ENCODE peak calls at places on chromosomes 13 and 19, in seven cellular contexts. V, T, W, Q, Z, D and E are unnamed samples.

GRCh38 chr19:13262450-13262849 is 112.2 kb downstream of the IER2 start:
- DNase-seq in T (peak; percentile 40), W (no peak), Q (peak; percentile 17), D (no peak), V (no peak), Z (peak; percentile 39), E (no peak)

GRCh38 chr13:40402931-40403412 is 263.5 kb downstream of the FOXO1 start:
- DNase-seq in Q (no peak), Z (no peak), D (no peak), T (no peak), V (no peak), W (no peak), E (peak; percentile 25)

GRCh38 chr19:51735759-51736449 is 12.1 kb upstream of the HAS1 start:
- DNase-seq in D (no peak), T (no peak), Z (no peak), Q (no peak), V (peak; percentile 31), W (no peak), E (peak; percentile 57)

GRCh38 chr13:97125810-97126738 is 96.1 kb upstream of the MBNL2 start:
- DNase-seq in V (peak; percentile 23), Z (no peak), W (peak; percentile 20), D (peak; percentile 48), T (no peak), Q (no peak), E (no peak)

GRCh38 chr19:964761-965694 is 19.1 kb upstream of the WDR18 start:
- DNase-seq in D (no peak), V (no peak), W (no peak), Z (no peak), T (no peak), Q (no peak), E (no peak)

GRCh38 chr19:34317311-34317927 is 47.6 kb upstream of the GPI start:
- DNase-seq in D (no peak), Q (no peak), V (no peak), W (no peak), Z (no peak), T (peak; percentile 49), E (peak; percentile 60)

GRCh38 chr13:73230714-73231113 is 171.9 kb downstream of the KLF5 start:
- DNase-seq in D (no peak), V (no peak), T (peak; percentile 39), W (no peak), Q (no peak), Z (no peak), E (no peak)

GRCh38 chr19:54190503-54190941 is 586 bp upstream of the TSEN34 start:
- DNase-seq in T (peak; percentile 100), W (peak; percentile 98), Q (peak; percentile 100), D (peak; percentile 98), Z (peak; percentile 100), V (peak; percentile 99), E (peak; percentile 100)

GRCh38 chr13:75173457-75174356 is 308.3 kb downstream of the TBC1D4 start:
- DNase-seq in T (no peak), D (no peak), W (no peak), Z (no peak), Q (no peak), V (no peak), E (no peak)

GRCh38 chr19:17654993-17655392 is 33.2 kb downstream of the UNC13A start:
- DNase-seq in Q (no peak), D (no peak), W (no peak), T (no peak), V (no peak), Z (no peak), E (no peak)

GRCh38 chr19:49390131-49390977 is 2.3 kb downstream of the KASH5 start:
- DNase-seq in Q (peak; percentile 89), D (no peak), V (no peak), T (no peak), W (no peak), Z (no peak), E (no peak)

GRCh38 chr19:54041969-54042606 is 21.6 kb downstream of the VSTM1 start:
- DNase-seq in Z (no peak), Q (no peak), T (no peak), D (no peak), V (no peak), W (no peak), E (no peak)

GRCh38 chr13:34308725-34309124 is 490.8 kb downstream of the RFC3 start:
- DNase-seq in V (no peak), Q (no peak), Z (no peak), W (no peak), T (no peak), D (no peak), E (no peak)

GRCh38 chr13:104485571-104485970 is 1419.4 kb upstream of the SLC10A2 start:
- DNase-seq in D (no peak), Q (no peak), W (no peak), T (no peak), V (no peak), Z (no peak), E (no peak)

GRCh38 chr13:36098080-36098479 is 33.1 kb downstream of the DCLK1 start:
- DNase-seq in W (no peak), V (no peak), Q (no peak), D (no peak), T (no peak), Z (no peak), E (no peak)

GRCh38 chr19:16441661-16442071 is 30.1 kb downstream of the EPS15L1 start:
- DNase-seq in T (no peak), W (no peak), Q (no peak), D (peak; percentile 69), V (no peak), Z (no peak), E (no peak)

GRCh38 chr19:16338470-16339360 is 14.1 kb downstream of the KLF2 start:
- DNase-seq in Q (no peak), Z (no peak), T (no peak), D (no peak), W (no peak), V (no peak), E (peak; percentile 73)

GRCh38 chr19:6693681-6694080 is 23.7 kb upstream of the TNFSF14 start:
- DNase-seq in D (no peak), V (no peak), Z (no peak), Q (no peak), W (no peak), T (no peak), E (no peak)

GRCh38 chr19:49554701-49555181 is 25.6 kb downstream of the NOSIP start:
- DNase-seq in V (no peak), Q (peak; percentile 41), Z (no peak), W (no peak), T (peak; percentile 45), D (no peak), E (peak; percentile 46)

DNA sequence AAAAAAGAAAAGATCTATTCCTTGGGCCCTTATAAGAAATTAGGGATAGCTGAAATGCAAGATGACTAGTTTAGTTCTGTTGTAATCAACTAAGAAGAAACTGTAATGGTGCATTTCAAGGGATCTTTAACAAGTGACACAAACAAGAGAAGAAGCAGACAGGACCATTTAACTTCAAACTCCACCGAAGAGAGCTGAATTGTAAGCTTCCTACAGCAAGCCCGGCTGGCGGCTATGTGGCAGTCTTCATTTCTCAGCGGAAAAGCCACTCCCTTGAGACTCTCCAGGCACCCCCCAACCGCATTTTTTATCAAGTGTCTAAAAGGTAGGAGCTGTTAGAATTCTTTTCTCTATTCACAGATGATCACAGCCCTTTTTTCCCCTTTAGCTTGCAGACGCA is 305.2 kb upstream of the ZNF507 start:
- DNase-seq in Q (no peak), W (no peak), D (no peak), V (no peak), Z (no peak), T (no peak), E (no peak)
- H3K27me3 ChIP-seq in Q (no peaks in the 10 kb centered on the region), W (peaks cover 7% of the 10 kb centered on the region), D (no peaks in the 10 kb centered on the region), V (peaks cover 60% of the 10 kb centered on the region), Z (peaks cover 76% of the 10 kb centered on the region), T (peaks cover 10% of the 10 kb centered on the region), E (peaks cover 12% of the 10 kb centered on the region)

DNA sequence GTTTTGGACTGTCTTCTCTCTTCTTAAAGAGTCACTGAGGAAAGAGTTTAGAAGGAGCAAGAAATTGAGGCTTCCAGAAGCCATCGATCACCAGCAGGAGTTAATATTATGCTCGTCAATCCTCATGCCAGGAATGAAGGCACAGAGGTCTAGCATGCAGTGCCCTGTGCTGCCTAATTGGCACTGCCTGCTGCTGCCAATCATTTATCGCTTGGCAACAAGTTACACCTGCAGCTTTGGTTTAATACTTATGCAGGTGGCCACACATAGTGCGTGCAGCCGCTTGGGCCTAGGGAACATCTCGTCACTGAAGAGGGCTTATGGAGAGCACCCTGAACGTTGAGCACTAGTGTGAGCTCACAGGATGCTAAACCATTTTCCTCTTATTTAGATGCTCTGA is 2.7 kb upstream of the SOX1 start:
- DNase-seq in Q (no peak), W (no peak), T (no peak), V (no peak), D (no peak), Z (no peak), E (no peak)
- H3K27me3 ChIP-seq in Q (no peaks in the 10 kb centered on the region), W (peaks cover 73% of the 10 kb centered on the region), T (peaks cover 25% of the 10 kb centered on the region), V (peaks cover 95% of the 10 kb centered on the region), D (peaks cover 81% of the 10 kb centered on the region), Z (no peaks in the 10 kb centered on the region), E (peaks cover 82% of the 10 kb centered on the region)

GRCh38 chr13:48873081-48873480 is 102.6 kb upstream of the FNDC3A start:
- DNase-seq in Z (no peak), V (no peak), D (no peak), W (no peak), Q (no peak), T (no peak), E (no peak)

GRCh38 chr13:48873598-48873997 is 102.1 kb upstream of the FNDC3A start:
- DNase-seq in T (no peak), W (no peak), V (no peak), Z (no peak), D (peak; percentile 8), Q (no peak), E (no peak)

GRCh38 chr13:48875071-48875470 is 100.6 kb upstream of the FNDC3A start:
- DNase-seq in T (no peak), V (no peak), Z (no peak), D (no peak), W (no peak), Q (no peak), E (no peak)

GRCh38 chr13:48874165-48874564 is 101.5 kb upstream of the FNDC3A start:
- DNase-seq in D (no peak), Z (no peak), T (no peak), Q (no peak), W (no peak), V (no peak), E (no peak)

GRCh38 chr13:48876289-48876688 is 99.4 kb upstream of the FNDC3A start:
- DNase-seq in V (no peak), T (no peak), D (no peak), Z (no peak), W (no peak), Q (no peak), E (no peak)
- H3K27me3 ChIP-seq in V (peaks cover 12% of the 10 kb centered on the region), T (no peaks in the 10 kb centered on the region), D (no peaks in the 10 kb centered on the region), Z (peaks cover 2% of the 10 kb centered on the region), W (no peaks in the 10 kb centered on the region), Q (no peaks in the 10 kb centered on the region), E (no peaks in the 10 kb centered on the region)

GRCh38 chr13:103194871-103195270 is 128.7 kb upstream of the SLC10A2 start:
- DNase-seq in T (no peak), Q (no peak), V (no peak), W (no peak), D (no peak), Z (no peak), E (no peak)

GRCh38 chr13:103203750-103204330 is 137.6 kb upstream of the SLC10A2 start:
- DNase-seq in Q (no peak), Z (no peak), D (no peak), V (no peak), T (no peak), W (no peak), E (no peak)

GRCh38 chr13:103199380-103200088 is 133.3 kb upstream of the SLC10A2 start:
- DNase-seq in T (no peak), Q (no peak), D (no peak), W (no peak), Z (no peak), V (no peak), E (no peak)

GRCh38 chr13:103195762-103196161 is 129.5 kb upstream of the SLC10A2 start:
- DNase-seq in Z (no peak), Q (no peak), V (no peak), W (no peak), T (no peak), D (no peak), E (no peak)

GRCh38 chr13:103200118-103200885 is 134.1 kb upstream of the SLC10A2 start:
- DNase-seq in D (peak; percentile 58), V (no peak), Z (no peak), Q (no peak), T (no peak), W (no peak), E (no peak)
- H3K27me3 ChIP-seq in D (no peaks in the 10 kb centered on the region), V (no peaks in the 10 kb centered on the region), Z (no peaks in the 10 kb centered on the region), Q (no peaks in the 10 kb centered on the region), T (no peaks in the 10 kb centered on the region), W (no peaks in the 10 kb centered on the region), E (no peaks in the 10 kb centered on the region)